ENCODE peak calls at places on chromosomes 13 and 19, in ten cellular contexts. J is NB4, M is AG10803, P is nephron progenitor cell, Y is GM23338, F is suprapubic skin, G is mammary epithelial cell, C is fibroblast of pulmonary artery, V is tibial nerve, Q is BJ. K is an unnamed sample.

GRCh38 chr13:101751488-101751887 is 299.0 kb downstream of the ITGBL1 start:
- DNase-seq in J (peak), M (peak), P (no peak), Y (peak), F (no peak), G (peak), C (peak), V (no peak), Q (peak), K (no peak)

GRCh38 chr13:114143806-114144605 is 11.6 kb upstream of the RASA3 start:
- DNase-seq in J (peak), M (no peak), P (peak), Y (peak), F (peak), G (no peak), C (no peak), V (no peak), Q (no peak), K (peak)

GRCh38 chr13:82165396-82166174 is 1716.7 kb downstream of the SLITRK1 start:
- DNase-seq in J (no peak), M (no peak), P (no peak), Y (no peak), F (no peak), G (no peak), C (no peak), V (no peak), Q (no peak), K (no peak)

GRCh38 chr13:113077953-113078894 is 27.4 kb upstream of the F7 start:
- DNase-seq in J (peak), M (no peak), P (no peak), Y (no peak), F (peak), G (no peak), C (no peak), V (no peak), Q (no peak), K (no peak)

GRCh38 chr13:39417643-39418042 is 185.3 kb downstream of the LHFPL6 start:
- DNase-seq in J (peak), M (peak), P (no peak), Y (peak), F (no peak), G (peak), C (peak), V (no peak), Q (no peak), K (no peak)

GRCh38 chr13:24074687-24075086 is 85.8 kb upstream of the SPATA13 start:
- DNase-seq in J (peak), M (no peak), P (no peak), Y (no peak), F (no peak), G (no peak), C (peak), V (no peak), Q (no peak), K (no peak)

GRCh38 chr13:22049384-22049783 is 378.5 kb downstream of the FGF9 start:
- DNase-seq in J (no peak), M (peak), P (no peak), Y (no peak), F (no peak), G (no peak), C (no peak), V (no peak), Q (peak), K (no peak)

GRCh38 chr19:34135401-34135800 is 36.9 kb upstream of the LSM14A start:
- DNase-seq in J (peak), M (no peak), P (no peak), Y (no peak), F (no peak), G (no peak), C (no peak), V (no peak), Q (no peak), K (no peak)

GRCh38 chr13:108272333-108272732 is 2.8 kb downstream of the TNFSF13B start:
- DNase-seq in J (peak), M (no peak), P (no peak), Y (no peak), F (no peak), G (no peak), C (no peak), V (no peak), Q (no peak), K (no peak)

GRCh38 chr19:15426485-15427349 is 7.9 kb upstream of the AKAP8L start:
- DNase-seq in J (no peak), M (no peak), P (no peak), Y (no peak), F (no peak), G (no peak), C (no peak), V (no peak), Q (no peak), K (no peak)

GRCh38 chr13:46475586-46475991 is 77.4 kb upstream of the LRCH1 start:
- DNase-seq in J (no peak), M (peak), P (no peak), Y (no peak), F (no peak), G (no peak), C (peak), V (no peak), Q (no peak), K (no peak)

GRCh38 chr13:39516140-39516539 is 86.9 kb downstream of the LHFPL6 start:
- DNase-seq in J (no peak), M (peak), P (no peak), Y (no peak), F (no peak), G (no peak), C (no peak), V (no peak), Q (no peak), K (no peak)

GRCh38 chr19:49699364-49699763 is 8.4 kb downstream of the CPT1C start:
- DNase-seq in J (no peak), M (no peak), P (no peak), Y (no peak), F (no peak), G (no peak), C (no peak), V (no peak), Q (no peak), K (no peak)

GRCh38 chr13:79886601-79887000 is 405.6 kb downstream of the NDFIP2 start:
- DNase-seq in J (no peak), M (no peak), P (no peak), Y (no peak), F (no peak), G (no peak), C (no peak), V (no peak), Q (no peak), K (no peak)

GRCh38 chr19:39913682-39914333 is 20.6 kb downstream of the FCGBP start:
- DNase-seq in J (no peak), M (no peak), P (no peak), Y (no peak), F (no peak), G (no peak), C (no peak), V (no peak), Q (no peak), K (no peak)

GRCh38 chr13:83881917-83882625 is at the start of gene SLITRK1:
- DNase-seq in J (peak), M (peak), P (peak), Y (peak), F (no peak), G (peak), C (peak), V (peak), Q (peak), K (peak)

GRCh38 chr19:8686549-8686948 is 12.0 kb downstream of the ACTL9 start:
- DNase-seq in J (no peak), M (no peak), P (no peak), Y (no peak), F (no peak), G (no peak), C (no peak), V (no peak), Q (no peak), K (no peak)

GRCh38 chr13:41075034-41075433 is 13.7 kb downstream of the WBP4 start:
- DNase-seq in J (peak), M (peak), P (peak), Y (peak), F (no peak), G (no peak), C (peak), V (peak), Q (no peak), K (peak)

GRCh38 chr19:6724631-6725185 is 4.3 kb upstream of the C3 start:
- DNase-seq in J (no peak), M (no peak), P (no peak), Y (no peak), F (no peak), G (no peak), C (no peak), V (no peak), Q (no peak), K (no peak)

GRCh38 chr13:77810430-77810829 is 108.2 kb downstream of the EDNRB start:
- DNase-seq in J (peak), M (peak), P (no peak), Y (peak), F (no peak), G (peak), C (peak), V (no peak), Q (no peak), K (no peak)
- TF ChIP-seq CTCF in J (peak), M (peak), P (no peak), Y (peak), F (no peak), G (peak), C (peak), V (no peak), Q (peak), K (no peak)

DNA sequence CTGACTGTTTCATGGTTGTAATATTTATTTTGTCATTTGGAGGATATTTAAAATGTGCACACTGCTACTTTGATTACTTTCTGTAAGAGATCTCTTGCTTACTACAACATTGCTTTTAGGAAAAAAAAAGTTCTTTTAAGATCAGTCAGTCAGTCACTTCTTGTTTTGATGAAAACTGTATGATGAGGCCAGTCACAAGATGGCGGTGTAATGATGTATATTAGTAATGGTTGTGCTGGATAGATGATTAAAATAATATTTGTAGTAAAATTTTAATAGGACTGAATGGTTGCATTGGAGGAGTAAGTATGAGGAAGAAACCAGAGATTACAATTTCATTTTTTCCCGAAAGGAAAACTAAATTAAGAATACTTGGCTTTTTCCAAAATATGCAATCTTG is 2411.1 kb downstream of the PCDH9 start:
- DNase-seq in J (no peak), M (no peak), P (no peak), Y (no peak), F (no peak), G (no peak), C (peak), V (no peak), Q (no peak), K (no peak)
- TF ChIP-seq CTCF in J (no peak), M (no peak), P (no peak), Y (no peak), F (no peak), G (no peak), C (no peak), V (no peak), Q (no peak), K (no peak)

DNA sequence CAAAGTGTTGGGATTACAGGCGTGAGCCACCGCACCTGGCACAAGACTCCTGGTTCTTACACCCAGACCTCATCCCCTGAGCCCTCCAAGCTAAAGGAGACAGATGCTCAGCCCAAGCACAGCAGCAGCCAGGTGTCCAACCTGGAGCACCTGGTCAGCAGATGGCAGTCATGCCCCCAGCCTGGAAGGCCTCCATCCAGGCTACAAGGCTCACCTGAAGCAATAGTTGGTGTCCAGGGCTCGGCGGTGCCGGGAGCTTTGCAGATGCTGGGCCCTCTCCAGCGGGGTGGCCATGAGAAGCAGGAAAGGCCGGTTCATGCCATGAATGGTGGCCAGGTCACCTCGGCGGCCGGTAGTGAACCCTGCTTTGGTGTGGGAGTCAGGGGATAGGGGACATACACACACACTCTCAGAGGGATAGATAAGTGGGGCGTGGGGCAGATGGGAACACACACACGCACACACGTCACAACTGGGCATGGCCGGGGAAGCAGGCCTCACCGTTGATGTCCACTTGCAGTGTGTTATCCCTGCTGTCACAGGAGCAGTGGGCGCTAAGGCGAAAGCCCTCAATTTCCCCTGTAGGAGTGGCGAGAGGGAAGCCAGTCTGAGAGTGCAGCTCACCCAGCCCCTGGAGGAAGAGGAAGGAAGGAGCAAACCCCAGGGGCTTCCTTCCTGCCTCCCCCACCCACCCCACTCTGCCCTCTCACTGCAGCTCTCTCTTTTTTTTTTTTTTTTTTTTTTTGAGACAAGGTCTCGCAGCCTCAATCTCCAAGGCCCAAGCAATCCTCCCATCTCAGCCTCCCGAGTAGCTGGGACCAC is 11.8 kb downstream of the TGFB1 start:
- DNase-seq in J (no peak), M (no peak), P (no peak), Y (peak), F (no peak), G (no peak), C (no peak), V (no peak), Q (no peak), K (no peak)
- TF ChIP-seq CTCF in J (no peak), M (no peak), P (no peak), Y (peak), F (no peak), G (no peak), C (no peak), V (no peak), Q (no peak), K (peak)

DNA sequence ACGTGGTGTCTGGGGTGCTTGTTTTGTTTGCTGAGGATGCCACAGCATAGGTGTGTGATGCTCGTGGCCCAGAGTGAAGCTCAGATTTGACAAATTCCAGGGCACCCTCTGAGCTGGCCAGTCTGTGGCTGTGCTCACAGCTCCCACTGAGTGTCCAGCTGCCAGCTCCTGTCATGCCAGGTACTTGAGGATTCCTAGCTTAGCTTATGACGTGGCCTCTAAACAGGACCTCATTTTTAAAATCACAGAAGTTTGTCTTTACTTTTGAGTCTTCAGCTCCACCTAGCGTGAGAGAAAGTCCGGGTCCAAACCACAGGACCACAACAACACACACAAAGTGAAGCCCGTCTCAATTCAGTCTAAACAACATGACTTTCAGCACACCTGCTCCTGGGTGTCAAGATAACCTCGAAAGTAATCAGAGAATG is 117.3 kb downstream of the RAB20 start:
- DNase-seq in J (peak), M (peak), P (no peak), Y (no peak), F (no peak), G (peak), C (peak), V (peak), Q (no peak), K (no peak)
- TF ChIP-seq CTCF in J (peak), M (peak), P (no peak), Y (no peak), F (no peak), G (peak), C (peak), V (no peak), Q (peak), K (no peak)

DNA sequence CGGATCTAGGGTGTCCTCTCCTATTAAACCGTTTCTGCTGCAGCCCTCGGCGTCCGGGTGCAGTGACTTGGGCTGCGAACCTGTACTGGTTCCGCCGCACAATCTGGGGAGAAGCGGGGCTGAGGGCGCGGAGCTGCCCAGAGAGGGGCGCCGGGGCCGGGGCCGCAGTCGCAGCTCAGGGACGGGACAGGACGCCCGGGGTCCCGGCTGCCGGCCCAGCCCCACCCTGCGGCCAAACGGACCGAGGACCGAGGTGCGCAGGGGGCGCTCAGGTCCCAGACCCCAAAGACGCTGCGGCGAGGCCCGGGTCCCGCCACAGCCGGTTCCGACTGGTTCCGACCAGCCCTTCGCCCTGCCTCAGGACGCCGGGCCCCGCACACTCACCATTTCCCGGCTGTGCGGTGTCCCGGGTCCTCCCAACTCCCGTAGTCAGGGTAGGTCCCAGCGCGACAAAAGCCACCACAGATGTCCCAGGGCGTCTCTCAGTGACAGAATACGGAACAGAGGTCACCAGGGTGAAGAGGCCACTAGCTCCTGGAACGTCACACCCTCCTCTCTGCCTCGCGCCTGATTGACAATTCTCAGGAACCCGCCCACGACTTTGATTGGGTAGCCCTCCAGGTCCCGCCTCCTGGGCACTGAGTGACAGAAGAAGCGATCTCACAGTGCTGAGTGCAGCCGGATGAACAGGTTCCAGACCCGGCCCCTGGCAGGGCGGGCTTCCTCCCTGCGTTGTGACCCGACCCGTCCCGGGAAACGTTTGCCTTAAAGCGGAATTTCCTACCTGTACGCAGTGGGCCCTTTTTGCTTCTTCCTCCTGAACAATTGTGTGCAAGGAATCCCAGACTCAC is at the start of gene ZNF44:
- DNase-seq in J (peak), M (peak), P (peak), Y (peak), F (peak), G (peak), C (peak), V (peak), Q (peak), K (peak)
- TF ChIP-seq CTCF in J (no peak), M (no peak), P (no peak), Y (no peak), F (no peak), G (no peak), C (no peak), V (no peak), Q (no peak), K (no peak)

DNA sequence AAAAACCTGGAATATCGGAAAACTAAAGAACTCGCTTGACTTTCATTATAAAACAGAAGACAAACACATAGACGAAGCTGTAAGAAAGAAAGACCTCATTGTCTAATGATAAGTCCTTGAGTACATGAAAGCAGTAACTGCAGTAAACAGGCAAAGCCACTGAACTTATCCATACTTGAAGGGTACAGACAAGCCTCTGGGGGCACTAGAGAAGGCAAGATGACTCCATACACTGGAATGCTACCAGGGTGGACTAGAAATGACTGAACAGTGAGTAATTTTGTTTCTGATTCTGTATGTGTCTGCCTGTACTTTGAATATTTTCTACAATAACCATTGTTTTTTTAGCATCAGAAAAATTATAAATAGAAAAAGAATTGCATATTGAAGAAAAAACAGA is 507.9 kb downstream of the UQCRFS1 start:
- DNase-seq in J (no peak), M (peak), P (no peak), Y (peak), F (no peak), G (peak), C (peak), V (no peak), Q (no peak), K (no peak)
- TF ChIP-seq CTCF in J (no peak), M (peak), P (peak), Y (peak), F (no peak), G (peak), C (peak), V (no peak), Q (peak), K (no peak)